ENCODE peak calls at places on chromosomes 11 and 22, in five cellular contexts. F, W, M, K and R are unnamed samples.

GRCh38 chr11:36228689-36229088 is 60.5 kb downstream of the COMMD9 start:
- DNase-seq in F (no peak), W (no peak), M (no peak), K (no peak), R (no peak)

GRCh38 chr22:19767427-19768380 is 7.1 kb downstream of the TBX1 start:
- DNase-seq in W (no peak), F (no peak), K (no peak), M (no peak), R (no peak)

GRCh38 chr11:45092901-45093760 is 53.3 kb upstream of the PRDM11 start:
- DNase-seq in F (no peak), K (no peak), M (no peak), W (no peak), R (peak)

GRCh38 chr11:47867821-47868220 is 19.7 kb upstream of the NUP160 start:
- DNase-seq in W (no peak), F (no peak), K (no peak), M (no peak), R (no peak)

GRCh38 chr11:7571640-7572000 is 57.8 kb downstream of the PPFIBP2 start:
- DNase-seq in F (no peak), M (peak), K (no peak), W (peak), R (no peak)

GRCh38 chr11:748007-748359 is 719 bp downstream of the TALDO1 start:
- DNase-seq in M (no peak), F (no peak), W (no peak), K (no peak), R (no peak)

GRCh38 chr11:133712235-133712634 is 133.1 kb downstream of the SPATA19 start:
- DNase-seq in K (no peak), M (no peak), F (no peak), W (no peak), R (no peak)

GRCh38 chr11:76850815-76851214 is 9.9 kb upstream of the ACER3 start:
- DNase-seq in F (no peak), K (no peak), M (no peak), W (no peak), R (no peak)

GRCh38 chr11:43810929-43811596 is 69.6 kb upstream of the ALKBH3 start:
- DNase-seq in W (no peak), M (no peak), F (no peak), K (no peak), R (no peak)

GRCh38 chr22:33931406-33931805 is 11.1 kb upstream of the LARGE1 start:
- DNase-seq in K (no peak), F (no peak), W (no peak), M (no peak), R (no peak)

GRCh38 chr22:19244600-19245352 is 46.7 kb downstream of the CLTCL1 start:
- DNase-seq in F (no peak), M (no peak), W (no peak), K (no peak), R (no peak)